ENCODE peak calls at places on chromosomes 13 and 19, in five cellular contexts. One of them, this sample, is unnamed.

GRCh38 chr13:113187263-113187669 is 21.2 kb downstream of the PCID2 start:
- DNase-seq in psoas muscle: peak
- DNase-seq in fibroblast of the aortic adventitia: peak
- DNase-seq in PC-9: peak
- DNase-seq in bronchial epithelial cell: peak
- DNase-seq in this sample: peak

GRCh38 chr13:46903748-46904147 is 6.9 kb upstream of the HTR2A start:
- DNase-seq in psoas muscle: no peak
- DNase-seq in fibroblast of the aortic adventitia: peak
- DNase-seq in PC-9: no peak
- DNase-seq in bronchial epithelial cell: no peak
- DNase-seq in this sample: no peak

GRCh38 chr19:30363073-30363472 is 9.1 kb upstream of the ZNF536 start:
- DNase-seq in psoas muscle: no peak
- DNase-seq in fibroblast of the aortic adventitia: no peak
- DNase-seq in PC-9: no peak
- DNase-seq in bronchial epithelial cell: no peak
- DNase-seq in this sample: no peak

GRCh38 chr13:48727252-48728011 is 73.7 kb downstream of the CYSLTR2 start:
- DNase-seq in psoas muscle: no peak
- DNase-seq in fibroblast of the aortic adventitia: no peak
- DNase-seq in PC-9: no peak
- DNase-seq in bronchial epithelial cell: no peak
- DNase-seq in this sample: no peak

GRCh38 chr13:59442946-59443345 is 720.8 kb downstream of the DIAPH3 start:
- DNase-seq in psoas muscle: no peak
- DNase-seq in fibroblast of the aortic adventitia: peak
- DNase-seq in PC-9: no peak
- DNase-seq in bronchial epithelial cell: no peak
- DNase-seq in this sample: no peak

GRCh38 chr13:41533676-41534075 is 76.3 kb downstream of the RGCC start:
- DNase-seq in psoas muscle: peak
- DNase-seq in fibroblast of the aortic adventitia: peak
- DNase-seq in PC-9: no peak
- DNase-seq in bronchial epithelial cell: no peak
- DNase-seq in this sample: no peak

GRCh38 chr13:46640843-46641242 is 87.9 kb downstream of the LRCH1 start:
- DNase-seq in psoas muscle: no peak
- DNase-seq in fibroblast of the aortic adventitia: peak
- DNase-seq in PC-9: no peak
- DNase-seq in bronchial epithelial cell: peak
- DNase-seq in this sample: peak

GRCh38 chr19:55646889-55647731 is 902 bp upstream of the CCDC106 start:
- DNase-seq in psoas muscle: no peak
- DNase-seq in fibroblast of the aortic adventitia: no peak
- DNase-seq in PC-9: no peak
- DNase-seq in bronchial epithelial cell: no peak
- DNase-seq in this sample: no peak

GRCh38 chr13:87147076-87147475 is 524.1 kb upstream of the SLITRK5 start:
- DNase-seq in psoas muscle: no peak
- DNase-seq in fibroblast of the aortic adventitia: no peak
- DNase-seq in PC-9: no peak
- DNase-seq in bronchial epithelial cell: peak
- DNase-seq in this sample: no peak

GRCh38 chr13:76038920-76039716 is 403.0 kb downstream of the LMO7 start:
- DNase-seq in psoas muscle: no peak
- DNase-seq in fibroblast of the aortic adventitia: no peak
- DNase-seq in PC-9: no peak
- DNase-seq in bronchial epithelial cell: no peak
- DNase-seq in this sample: no peak

GRCh38 chr13:40231311-40231710 is 435.1 kb downstream of the FOXO1 start:
- DNase-seq in psoas muscle: no peak
- DNase-seq in fibroblast of the aortic adventitia: no peak
- DNase-seq in PC-9: no peak
- DNase-seq in bronchial epithelial cell: no peak
- DNase-seq in this sample: no peak

GRCh38 chr13:99859178-99860177 is 112.1 kb downstream of the ZIC5 start:
- DNase-seq in psoas muscle: no peak
- DNase-seq in fibroblast of the aortic adventitia: no peak
- DNase-seq in PC-9: no peak
- DNase-seq in bronchial epithelial cell: no peak
- DNase-seq in this sample: no peak

GRCh38 chr13:35961461-35962220 is 169.5 kb downstream of the DCLK1 start:
- DNase-seq in psoas muscle: no peak
- DNase-seq in fibroblast of the aortic adventitia: peak
- DNase-seq in PC-9: no peak
- DNase-seq in bronchial epithelial cell: no peak
- DNase-seq in this sample: no peak
- TF ChIP-seq CTCF in psoas muscle: no peak
- TF ChIP-seq CTCF in fibroblast of the aortic adventitia: peak
- TF ChIP-seq CTCF in PC-9: peak
- TF ChIP-seq CTCF in bronchial epithelial cell: no peak
- TF ChIP-seq CTCF in this sample: peak

GRCh38 chr19:50835785-50836542 is 2.6 kb upstream of the KLK15 start:
- DNase-seq in psoas muscle: peak
- DNase-seq in fibroblast of the aortic adventitia: peak
- DNase-seq in PC-9: peak
- DNase-seq in bronchial epithelial cell: peak
- DNase-seq in this sample: peak

GRCh38 chr19:50839712-50840655 is 6.6 kb upstream of the KLK15 start:
- DNase-seq in psoas muscle: no peak
- DNase-seq in fibroblast of the aortic adventitia: no peak
- DNase-seq in PC-9: no peak
- DNase-seq in bronchial epithelial cell: no peak
- DNase-seq in this sample: no peak

GRCh38 chr19:50837300-50837699 is 3.9 kb upstream of the KLK15 start:
- DNase-seq in psoas muscle: no peak
- DNase-seq in fibroblast of the aortic adventitia: no peak
- DNase-seq in PC-9: no peak
- DNase-seq in bronchial epithelial cell: peak
- DNase-seq in this sample: no peak

GRCh38 chr19:50836543-50837195 is 3.3 kb upstream of the KLK15 start:
- DNase-seq in psoas muscle: no peak
- DNase-seq in fibroblast of the aortic adventitia: no peak
- DNase-seq in PC-9: no peak
- DNase-seq in bronchial epithelial cell: no peak
- DNase-seq in this sample: no peak

GRCh38 chr19:50838239-50838638 is 4.9 kb upstream of the KLK15 start:
- DNase-seq in psoas muscle: no peak
- DNase-seq in fibroblast of the aortic adventitia: no peak
- DNase-seq in PC-9: no peak
- DNase-seq in bronchial epithelial cell: no peak
- DNase-seq in this sample: no peak
- TF ChIP-seq CTCF in psoas muscle: no peak
- TF ChIP-seq CTCF in fibroblast of the aortic adventitia: peak
- TF ChIP-seq CTCF in PC-9: peak
- TF ChIP-seq CTCF in bronchial epithelial cell: peak
- TF ChIP-seq CTCF in this sample: no peak

DNA sequence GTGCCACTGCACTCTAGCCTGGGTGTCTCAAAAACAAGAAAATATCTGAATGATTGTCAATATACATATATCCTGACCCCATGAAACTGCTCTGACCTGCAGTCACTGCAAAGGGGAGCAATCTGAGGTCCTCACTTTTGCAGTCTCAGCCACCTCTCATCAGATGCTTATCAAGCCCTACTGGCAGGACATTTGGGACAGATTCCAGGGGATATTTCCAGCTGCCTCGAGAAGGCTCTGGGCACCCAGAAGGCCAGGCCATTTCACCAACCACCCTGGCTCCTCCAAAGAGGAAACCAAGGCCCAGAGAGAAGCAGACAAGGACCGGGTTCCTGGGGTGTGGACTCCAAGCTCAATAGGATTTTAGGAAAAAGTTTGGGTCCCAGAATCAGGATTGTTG is 2.3 kb downstream of the EML2 start:
- DNase-seq in psoas muscle: no peak
- DNase-seq in fibroblast of the aortic adventitia: no peak
- DNase-seq in PC-9: no peak
- DNase-seq in bronchial epithelial cell: no peak
- DNase-seq in this sample: no peak
- TF ChIP-seq CTCF in psoas muscle: no peak
- TF ChIP-seq CTCF in fibroblast of the aortic adventitia: no peak
- TF ChIP-seq CTCF in PC-9: no peak
- TF ChIP-seq CTCF in bronchial epithelial cell: no peak
- TF ChIP-seq CTCF in this sample: no peak

GRCh38 chr13:42849200-42849599 is 67.8 kb downstream of the FAM216B start:
- DNase-seq in psoas muscle: no peak
- DNase-seq in fibroblast of the aortic adventitia: no peak
- DNase-seq in PC-9: no peak
- DNase-seq in bronchial epithelial cell: no peak
- DNase-seq in this sample: no peak
- TF ChIP-seq CTCF in psoas muscle: no peak
- TF ChIP-seq CTCF in fibroblast of the aortic adventitia: no peak
- TF ChIP-seq CTCF in PC-9: no peak
- TF ChIP-seq CTCF in bronchial epithelial cell: no peak
- TF ChIP-seq CTCF in this sample: no peak

DNA sequence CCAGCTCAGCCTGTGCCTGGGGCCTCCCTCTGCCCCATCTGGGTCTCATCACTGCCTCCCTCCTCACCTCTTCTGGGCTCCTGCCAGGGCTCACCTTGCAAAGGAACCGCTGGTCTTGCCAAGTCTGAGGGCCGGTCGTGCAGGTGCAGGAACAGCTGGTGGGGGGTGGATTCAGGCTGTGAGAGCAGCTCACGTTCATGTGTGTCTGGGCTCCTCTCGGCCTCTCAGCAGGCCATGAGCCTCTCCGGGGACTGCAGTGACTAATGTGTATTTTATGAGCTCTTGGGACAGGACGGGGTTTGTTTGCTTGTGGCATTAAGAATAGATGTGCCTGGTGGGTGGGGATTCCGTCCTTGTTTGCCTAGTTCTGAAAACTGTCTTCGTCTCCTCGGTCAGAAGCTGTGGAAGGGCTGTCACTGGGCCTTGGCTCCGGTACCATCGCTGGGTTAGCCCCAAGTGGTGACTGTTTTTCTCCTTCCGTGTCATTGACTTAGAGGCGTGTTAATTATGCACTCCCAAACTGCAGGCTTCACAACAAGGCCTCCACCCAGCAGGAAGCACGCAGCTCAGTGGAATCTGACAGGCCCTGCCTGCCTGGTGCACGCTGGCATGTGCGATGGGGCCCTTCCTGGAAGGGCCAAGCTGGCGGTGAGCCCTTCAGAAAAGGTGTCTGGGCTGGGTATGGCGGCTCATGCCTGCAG is 77.6 kb downstream of the KDM4B start:
- DNase-seq in psoas muscle: peak
- DNase-seq in fibroblast of the aortic adventitia: no peak
- DNase-seq in PC-9: peak
- DNase-seq in bronchial epithelial cell: peak
- DNase-seq in this sample: peak
- TF ChIP-seq CTCF in psoas muscle: no peak
- TF ChIP-seq CTCF in fibroblast of the aortic adventitia: no peak
- TF ChIP-seq CTCF in PC-9: no peak
- TF ChIP-seq CTCF in bronchial epithelial cell: no peak
- TF ChIP-seq CTCF in this sample: no peak

GRCh38 chr13:102847272-102848234 is 1.7 kb downstream of the ERCC5 start:
- DNase-seq in psoas muscle: no peak
- DNase-seq in fibroblast of the aortic adventitia: peak
- DNase-seq in PC-9: no peak
- DNase-seq in bronchial epithelial cell: peak
- DNase-seq in this sample: no peak
- TF ChIP-seq CTCF in psoas muscle: peak
- TF ChIP-seq CTCF in fibroblast of the aortic adventitia: peak
- TF ChIP-seq CTCF in PC-9: peak
- TF ChIP-seq CTCF in bronchial epithelial cell: peak
- TF ChIP-seq CTCF in this sample: peak

DNA sequence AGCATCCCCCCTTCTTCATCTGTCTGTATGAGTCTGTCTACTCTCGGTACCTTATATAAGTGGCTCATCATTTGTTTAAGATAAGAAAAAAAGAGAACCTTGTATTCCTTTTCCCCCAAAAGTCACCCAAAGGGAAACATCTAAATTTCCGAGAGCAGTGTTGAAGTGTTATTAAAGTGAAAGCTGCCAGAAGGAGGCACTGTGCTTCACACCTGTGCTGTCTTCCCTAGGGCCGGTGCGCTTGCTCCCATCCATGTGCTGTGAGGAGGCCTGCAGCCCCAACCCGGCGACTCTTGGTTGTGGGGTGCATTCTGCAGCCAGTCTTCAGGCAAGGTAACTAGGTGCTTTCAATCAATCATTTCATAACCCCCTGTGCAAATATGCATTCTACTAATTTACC is 97.5 kb downstream of the TNFRSF19 start:
- DNase-seq in psoas muscle: no peak
- DNase-seq in fibroblast of the aortic adventitia: no peak
- DNase-seq in PC-9: no peak
- DNase-seq in bronchial epithelial cell: no peak
- DNase-seq in this sample: no peak
- TF ChIP-seq CTCF in psoas muscle: no peak
- TF ChIP-seq CTCF in fibroblast of the aortic adventitia: no peak
- TF ChIP-seq CTCF in PC-9: no peak
- TF ChIP-seq CTCF in bronchial epithelial cell: no peak
- TF ChIP-seq CTCF in this sample: peak

DNA sequence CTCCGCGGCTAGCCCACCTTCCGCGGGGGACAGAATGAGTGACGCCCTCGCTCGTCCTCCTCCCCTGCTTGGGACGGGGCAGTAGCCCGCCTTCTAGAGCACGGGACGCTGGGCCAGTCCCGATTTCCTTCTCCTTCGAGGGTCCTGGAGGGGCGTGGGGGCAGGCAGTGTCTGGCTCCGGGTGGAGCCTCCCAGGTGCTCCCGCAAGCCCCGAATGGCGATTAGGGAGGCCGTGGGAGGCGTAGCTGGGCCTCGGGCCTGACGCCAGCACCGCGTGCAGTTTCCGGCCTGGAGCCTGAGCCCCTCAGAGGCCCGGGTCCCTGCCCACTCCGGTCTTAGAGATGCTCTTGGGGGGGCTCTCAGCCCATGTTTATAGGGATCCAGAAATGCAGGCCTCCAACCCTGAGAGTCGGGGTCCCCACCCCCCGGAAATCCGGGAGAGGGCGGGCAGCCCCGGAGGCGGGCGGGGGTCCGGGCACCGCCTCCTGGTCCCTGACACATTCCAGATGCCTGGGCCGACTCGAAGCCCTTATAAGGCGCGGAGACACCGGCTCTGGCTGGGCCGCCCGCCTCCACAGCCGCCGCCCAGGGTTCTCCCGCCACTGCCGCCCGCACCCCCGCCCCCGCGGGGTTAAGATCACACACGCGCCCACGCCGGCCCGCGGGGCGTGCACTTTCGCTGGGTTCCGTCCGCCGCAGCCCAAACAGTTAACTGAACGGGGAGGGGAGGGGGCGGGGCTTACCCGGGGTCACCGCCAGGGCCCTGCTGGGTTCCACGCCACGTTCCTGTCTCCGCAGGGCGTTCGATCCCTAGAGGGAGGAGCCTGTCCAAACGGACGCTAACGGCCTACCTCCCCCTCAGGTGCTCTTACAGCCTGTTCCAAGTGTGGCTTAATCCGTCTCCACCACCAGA is 1.5 kb downstream of the MYADM start:
- DNase-seq in psoas muscle: peak
- DNase-seq in fibroblast of the aortic adventitia: peak
- DNase-seq in PC-9: peak
- DNase-seq in bronchial epithelial cell: peak
- DNase-seq in this sample: peak
- TF ChIP-seq CTCF in psoas muscle: peak
- TF ChIP-seq CTCF in fibroblast of the aortic adventitia: peak
- TF ChIP-seq CTCF in PC-9: peak
- TF ChIP-seq CTCF in bronchial epithelial cell: peak
- TF ChIP-seq CTCF in this sample: peak

This sample was measured in HFFc6.